ENCODE peak calls at places on chromosomes 6 and 20, in six cellular contexts. One of them, this sample, is unnamed.

GRCh38 chr20:22824077-22824476 is 211.0 kb upstream of the SSTR4 start:
- DNase-seq in skeletal muscle cell: no peak
- DNase-seq in activated CD4-positive, alpha-beta T cell treated with anti-CD3 and anti-CD28 coated beads for 1 hour: no peak
- DNase-seq in Ammon's horn: no peak
- DNase-seq in GM18507: no peak
- DNase-seq in fibroblast of villous mesenchyme: no peak
- DNase-seq in this sample: peak; percentile 30

GRCh38 chr20:47802975-47803374 is 17.7 kb upstream of the SULF2 start:
- DNase-seq in skeletal muscle cell: no peak
- DNase-seq in activated CD4-positive, alpha-beta T cell treated with anti-CD3 and anti-CD28 coated beads for 1 hour: no peak
- DNase-seq in Ammon's horn: no peak
- DNase-seq in GM18507: no peak
- DNase-seq in fibroblast of villous mesenchyme: no peak
- DNase-seq in this sample: no peak

GRCh38 chr6:55922406-55922805 is 47.0 kb upstream of the BMP5 start:
- DNase-seq in skeletal muscle cell: no peak
- DNase-seq in activated CD4-positive, alpha-beta T cell treated with anti-CD3 and anti-CD28 coated beads for 1 hour: no peak
- DNase-seq in Ammon's horn: no peak
- DNase-seq in GM18507: no peak
- DNase-seq in fibroblast of villous mesenchyme: no peak
- DNase-seq in this sample: no peak

GRCh38 chr6:81950877-81951276 is 198.4 kb upstream of the TENT5A start:
- DNase-seq in skeletal muscle cell: peak; percentile 52
- DNase-seq in activated CD4-positive, alpha-beta T cell treated with anti-CD3 and anti-CD28 coated beads for 1 hour: no peak
- DNase-seq in Ammon's horn: no peak
- DNase-seq in GM18507: no peak
- DNase-seq in fibroblast of villous mesenchyme: no peak
- DNase-seq in this sample: peak; percentile 66

GRCh38 chr6:112163295-112164257 is 76.2 kb downstream of the FAM229B start:
- DNase-seq in skeletal muscle cell: no peak
- DNase-seq in activated CD4-positive, alpha-beta T cell treated with anti-CD3 and anti-CD28 coated beads for 1 hour: peak; percentile 59
- DNase-seq in Ammon's horn: peak; percentile 57
- DNase-seq in GM18507: peak; percentile 42
- DNase-seq in fibroblast of villous mesenchyme: peak; percentile 42
- DNase-seq in this sample: peak; percentile 46

GRCh38 chr20:47622118-47622665 is 120.5 kb downstream of the NCOA3 start:
- DNase-seq in skeletal muscle cell: no peak
- DNase-seq in activated CD4-positive, alpha-beta T cell treated with anti-CD3 and anti-CD28 coated beads for 1 hour: no peak
- DNase-seq in Ammon's horn: no peak
- DNase-seq in GM18507: no peak
- DNase-seq in fibroblast of villous mesenchyme: no peak
- DNase-seq in this sample: no peak

GRCh38 chr6:55694148-55694547 is 115.2 kb upstream of the HMGCLL1 start:
- DNase-seq in skeletal muscle cell: peak; percentile 63
- DNase-seq in activated CD4-positive, alpha-beta T cell treated with anti-CD3 and anti-CD28 coated beads for 1 hour: no peak
- DNase-seq in Ammon's horn: no peak
- DNase-seq in GM18507: no peak
- DNase-seq in fibroblast of villous mesenchyme: peak; percentile 92
- DNase-seq in this sample: peak; percentile 39

GRCh38 chr6:148761532-148761951 is 14.7 kb downstream of the UST start:
- DNase-seq in skeletal muscle cell: no peak
- DNase-seq in activated CD4-positive, alpha-beta T cell treated with anti-CD3 and anti-CD28 coated beads for 1 hour: no peak
- DNase-seq in Ammon's horn: no peak
- DNase-seq in GM18507: no peak
- DNase-seq in fibroblast of villous mesenchyme: no peak
- DNase-seq in this sample: no peak

GRCh38 chr6:96466149-96466863 is 55.3 kb upstream of the UFL1 start:
- DNase-seq in skeletal muscle cell: no peak
- DNase-seq in activated CD4-positive, alpha-beta T cell treated with anti-CD3 and anti-CD28 coated beads for 1 hour: no peak
- DNase-seq in Ammon's horn: no peak
- DNase-seq in GM18507: no peak
- DNase-seq in fibroblast of villous mesenchyme: no peak
- DNase-seq in this sample: no peak

GRCh38 chr6:135093578-135093977 is 39.0 kb upstream of the HBS1L start:
- DNase-seq in skeletal muscle cell: no peak
- DNase-seq in activated CD4-positive, alpha-beta T cell treated with anti-CD3 and anti-CD28 coated beads for 1 hour: no peak
- DNase-seq in Ammon's horn: no peak
- DNase-seq in GM18507: no peak
- DNase-seq in fibroblast of villous mesenchyme: no peak
- DNase-seq in this sample: no peak

GRCh38 chr6:165985281-165985925 is 182.2 kb downstream of the TBXT start:
- DNase-seq in skeletal muscle cell: no peak
- DNase-seq in activated CD4-positive, alpha-beta T cell treated with anti-CD3 and anti-CD28 coated beads for 1 hour: no peak
- DNase-seq in Ammon's horn: no peak
- DNase-seq in GM18507: no peak
- DNase-seq in fibroblast of villous mesenchyme: no peak
- DNase-seq in this sample: no peak

GRCh38 chr6:1593286-1593957 is 16.3 kb upstream of the FOXC1 start:
- DNase-seq in skeletal muscle cell: no peak
- DNase-seq in activated CD4-positive, alpha-beta T cell treated with anti-CD3 and anti-CD28 coated beads for 1 hour: no peak
- DNase-seq in Ammon's horn: no peak
- DNase-seq in GM18507: no peak
- DNase-seq in fibroblast of villous mesenchyme: no peak
- DNase-seq in this sample: no peak

GRCh38 chr6:41077536-41077935 is 4.8 kb downstream of the NFYA start:
- DNase-seq in skeletal muscle cell: no peak
- DNase-seq in activated CD4-positive, alpha-beta T cell treated with anti-CD3 and anti-CD28 coated beads for 1 hour: no peak
- DNase-seq in Ammon's horn: no peak
- DNase-seq in GM18507: no peak
- DNase-seq in fibroblast of villous mesenchyme: no peak
- DNase-seq in this sample: no peak

GRCh38 chr6:47028835-47029360 is 13.2 kb downstream of the ADGRF1 start:
- DNase-seq in skeletal muscle cell: no peak
- DNase-seq in activated CD4-positive, alpha-beta T cell treated with anti-CD3 and anti-CD28 coated beads for 1 hour: no peak
- DNase-seq in Ammon's horn: no peak
- DNase-seq in GM18507: no peak
- DNase-seq in fibroblast of villous mesenchyme: no peak
- DNase-seq in this sample: no peak

GRCh38 chr6:100892693-100893092 is 11.6 kb upstream of the ASCC3 start:
- DNase-seq in skeletal muscle cell: no peak
- DNase-seq in activated CD4-positive, alpha-beta T cell treated with anti-CD3 and anti-CD28 coated beads for 1 hour: no peak
- DNase-seq in Ammon's horn: no peak
- DNase-seq in GM18507: no peak
- DNase-seq in fibroblast of villous mesenchyme: no peak
- DNase-seq in this sample: no peak

GRCh38 chr6:31120151-31120915 is at the start of gene CDSN:
- DNase-seq in skeletal muscle cell: no peak
- DNase-seq in activated CD4-positive, alpha-beta T cell treated with anti-CD3 and anti-CD28 coated beads for 1 hour: no peak
- DNase-seq in Ammon's horn: no peak
- DNase-seq in GM18507: no peak
- DNase-seq in fibroblast of villous mesenchyme: no peak
- DNase-seq in this sample: no peak

GRCh38 chr20:884983-885952 is 30.9 kb downstream of the ANGPT4 start:
- DNase-seq in skeletal muscle cell: peak; percentile 18
- DNase-seq in activated CD4-positive, alpha-beta T cell treated with anti-CD3 and anti-CD28 coated beads for 1 hour: no peak
- DNase-seq in Ammon's horn: peak; percentile 56
- DNase-seq in GM18507: no peak
- DNase-seq in fibroblast of villous mesenchyme: peak; percentile 45
- DNase-seq in this sample: peak; percentile 75

GRCh38 chr6:150418825-150419594 is 50.2 kb downstream of the IYD start:
- DNase-seq in skeletal muscle cell: peak; percentile 16
- DNase-seq in activated CD4-positive, alpha-beta T cell treated with anti-CD3 and anti-CD28 coated beads for 1 hour: no peak
- DNase-seq in Ammon's horn: peak; percentile 55
- DNase-seq in GM18507: peak; percentile 43
- DNase-seq in fibroblast of villous mesenchyme: peak; percentile 51
- DNase-seq in this sample: peak; percentile 81

GRCh38 chr20:10671221-10671849 is 2.5 kb downstream of the JAG1 start:
- DNase-seq in skeletal muscle cell: peak; percentile 94
- DNase-seq in activated CD4-positive, alpha-beta T cell treated with anti-CD3 and anti-CD28 coated beads for 1 hour: no peak
- DNase-seq in Ammon's horn: peak; percentile 85
- DNase-seq in GM18507: no peak
- DNase-seq in fibroblast of villous mesenchyme: peak; percentile 94
- DNase-seq in this sample: peak; percentile 96

GRCh38 chr20:32329817-32330554 is 28.1 kb upstream of the ASXL1 start:
- DNase-seq in skeletal muscle cell: no peak
- DNase-seq in activated CD4-positive, alpha-beta T cell treated with anti-CD3 and anti-CD28 coated beads for 1 hour: no peak
- DNase-seq in Ammon's horn: no peak
- DNase-seq in GM18507: no peak
- DNase-seq in fibroblast of villous mesenchyme: no peak
- DNase-seq in this sample: no peak

GRCh38 chr20:47304287-47304686 is 52.2 kb downstream of the ZMYND8 start:
- DNase-seq in skeletal muscle cell: no peak
- DNase-seq in activated CD4-positive, alpha-beta T cell treated with anti-CD3 and anti-CD28 coated beads for 1 hour: no peak
- DNase-seq in Ammon's horn: no peak
- DNase-seq in GM18507: no peak
- DNase-seq in fibroblast of villous mesenchyme: peak; percentile 93
- DNase-seq in this sample: peak; percentile 17

GRCh38 chr6:166999145-166999844 is at the start of gene CEP43:
- DNase-seq in skeletal muscle cell: peak; percentile 80
- DNase-seq in activated CD4-positive, alpha-beta T cell treated with anti-CD3 and anti-CD28 coated beads for 1 hour: peak; percentile 78
- DNase-seq in Ammon's horn: peak; percentile 98
- DNase-seq in GM18507: peak; percentile 92
- DNase-seq in fibroblast of villous mesenchyme: peak; percentile 96
- DNase-seq in this sample: peak; percentile 99

GRCh38 chr20:50787181-50787580 is 7.7 kb upstream of the BCAS4 start:
- DNase-seq in skeletal muscle cell: no peak
- DNase-seq in activated CD4-positive, alpha-beta T cell treated with anti-CD3 and anti-CD28 coated beads for 1 hour: no peak
- DNase-seq in Ammon's horn: no peak
- DNase-seq in GM18507: no peak
- DNase-seq in fibroblast of villous mesenchyme: no peak
- DNase-seq in this sample: no peak

GRCh38 chr6:127118505-127119360 is at the start of gene RSPO3:
- DNase-seq in skeletal muscle cell: no peak
- DNase-seq in activated CD4-positive, alpha-beta T cell treated with anti-CD3 and anti-CD28 coated beads for 1 hour: no peak
- DNase-seq in Ammon's horn: peak; percentile 30
- DNase-seq in GM18507: no peak
- DNase-seq in fibroblast of villous mesenchyme: peak; percentile 41
- DNase-seq in this sample: peak; percentile 71

GRCh38 chr6:40188931-40189330 is 254.7 kb upstream of the MOCS1 start:
- DNase-seq in skeletal muscle cell: no peak
- DNase-seq in activated CD4-positive, alpha-beta T cell treated with anti-CD3 and anti-CD28 coated beads for 1 hour: no peak
- DNase-seq in Ammon's horn: no peak
- DNase-seq in GM18507: no peak
- DNase-seq in fibroblast of villous mesenchyme: no peak
- DNase-seq in this sample: no peak

GRCh38 chr20:9228774-9229450 is 160.0 kb downstream of the PLCB4 start:
- DNase-seq in skeletal muscle cell: no peak
- DNase-seq in activated CD4-positive, alpha-beta T cell treated with anti-CD3 and anti-CD28 coated beads for 1 hour: no peak
- DNase-seq in Ammon's horn: no peak
- DNase-seq in GM18507: no peak
- DNase-seq in fibroblast of villous mesenchyme: no peak
- DNase-seq in this sample: peak; percentile 18

GRCh38 chr6:89412071-89413005 is at the start of gene RRAGD:
- DNase-seq in skeletal muscle cell: no peak
- DNase-seq in activated CD4-positive, alpha-beta T cell treated with anti-CD3 and anti-CD28 coated beads for 1 hour: peak; percentile 34
- DNase-seq in Ammon's horn: peak; percentile 90
- DNase-seq in GM18507: peak; percentile 43
- DNase-seq in fibroblast of villous mesenchyme: peak; percentile 14
- DNase-seq in this sample: peak; percentile 50

GRCh38 chr6:53465732-53466131 is 79.2 kb downstream of the GCLC start:
- DNase-seq in skeletal muscle cell: peak; percentile 43
- DNase-seq in activated CD4-positive, alpha-beta T cell treated with anti-CD3 and anti-CD28 coated beads for 1 hour: no peak
- DNase-seq in Ammon's horn: no peak
- DNase-seq in GM18507: no peak
- DNase-seq in fibroblast of villous mesenchyme: peak; percentile 91
- DNase-seq in this sample: peak; percentile 49

GRCh38 chr6:156379392-156379910 is 397.7 kb upstream of the ARID1B start:
- DNase-seq in skeletal muscle cell: no peak
- DNase-seq in activated CD4-positive, alpha-beta T cell treated with anti-CD3 and anti-CD28 coated beads for 1 hour: no peak
- DNase-seq in Ammon's horn: no peak
- DNase-seq in GM18507: no peak
- DNase-seq in fibroblast of villous mesenchyme: no peak
- DNase-seq in this sample: no peak

GRCh38 chr20:49595811-49596545 is 28.0 kb upstream of the PTGIS start:
- DNase-seq in skeletal muscle cell: no peak
- DNase-seq in activated CD4-positive, alpha-beta T cell treated with anti-CD3 and anti-CD28 coated beads for 1 hour: no peak
- DNase-seq in Ammon's horn: no peak
- DNase-seq in GM18507: no peak
- DNase-seq in fibroblast of villous mesenchyme: no peak
- DNase-seq in this sample: peak; percentile 82

GRCh38 chr6:44653761-44654218 is 266.3 kb downstream of the CDC5L start:
- DNase-seq in skeletal muscle cell: no peak
- DNase-seq in activated CD4-positive, alpha-beta T cell treated with anti-CD3 and anti-CD28 coated beads for 1 hour: no peak
- DNase-seq in Ammon's horn: no peak
- DNase-seq in GM18507: no peak
- DNase-seq in fibroblast of villous mesenchyme: peak; percentile 78
- DNase-seq in this sample: no peak

GRCh38 chr20:40683221-40683893 is 5.7 kb downstream of the MAFB start:
- DNase-seq in skeletal muscle cell: no peak
- DNase-seq in activated CD4-positive, alpha-beta T cell treated with anti-CD3 and anti-CD28 coated beads for 1 hour: no peak
- DNase-seq in Ammon's horn: no peak
- DNase-seq in GM18507: no peak
- DNase-seq in fibroblast of villous mesenchyme: no peak
- DNase-seq in this sample: peak; percentile 94

GRCh38 chr6:43058511-43058910 is 723 bp downstream of the MRPL2 start:
- DNase-seq in skeletal muscle cell: no peak
- DNase-seq in activated CD4-positive, alpha-beta T cell treated with anti-CD3 and anti-CD28 coated beads for 1 hour: no peak
- DNase-seq in Ammon's horn: no peak
- DNase-seq in GM18507: no peak
- DNase-seq in fibroblast of villous mesenchyme: no peak
- DNase-seq in this sample: peak; percentile 42

GRCh38 chr6:166946125-166946524 is 10.2 kb downstream of the RNASET2 start:
- DNase-seq in skeletal muscle cell: no peak
- DNase-seq in activated CD4-positive, alpha-beta T cell treated with anti-CD3 and anti-CD28 coated beads for 1 hour: no peak
- DNase-seq in Ammon's horn: no peak
- DNase-seq in GM18507: no peak
- DNase-seq in fibroblast of villous mesenchyme: no peak
- DNase-seq in this sample: no peak